ENCODE peak calls at places on chromosomes 7 and 10, in seven cellular contexts. One of them, this sample, is unnamed.

GRCh38 chr7:42087616-42088015 is 149.4 kb downstream of the GLI3 start:
- DNase-seq in colonic mucosa: no peak
- DNase-seq in Panc1: no peak
- DNase-seq in neural progenitor cell: peak
- DNase-seq in DND-41: no peak
- DNase-seq in CD8-positive, alpha-beta memory T cell: no peak
- DNase-seq in dorsolateral prefrontal cortex: no peak
- DNase-seq in this sample: no peak

GRCh38 chr7:85172530-85172941 is 14.3 kb downstream of the SEMA3D start:
- DNase-seq in colonic mucosa: no peak
- DNase-seq in Panc1: no peak
- DNase-seq in neural progenitor cell: no peak
- DNase-seq in DND-41: no peak
- DNase-seq in CD8-positive, alpha-beta memory T cell: no peak
- DNase-seq in dorsolateral prefrontal cortex: no peak
- DNase-seq in this sample: no peak

GRCh38 chr10:79073784-79074432 is 5.1 kb downstream of the ZMIZ1 start:
- DNase-seq in colonic mucosa: peak
- DNase-seq in Panc1: no peak
- DNase-seq in neural progenitor cell: no peak
- DNase-seq in DND-41: no peak
- DNase-seq in CD8-positive, alpha-beta memory T cell: no peak
- DNase-seq in dorsolateral prefrontal cortex: no peak
- DNase-seq in this sample: no peak

GRCh38 chr7:48424731-48425130 is 253.5 kb downstream of the ABCA13 start:
- DNase-seq in colonic mucosa: no peak
- DNase-seq in Panc1: no peak
- DNase-seq in neural progenitor cell: peak
- DNase-seq in DND-41: no peak
- DNase-seq in CD8-positive, alpha-beta memory T cell: no peak
- DNase-seq in dorsolateral prefrontal cortex: no peak
- DNase-seq in this sample: no peak

GRCh38 chr10:47438857-47439474 is 44.9 kb downstream of the ANXA8 start:
- DNase-seq in colonic mucosa: peak
- DNase-seq in Panc1: no peak
- DNase-seq in neural progenitor cell: peak
- DNase-seq in DND-41: no peak
- DNase-seq in CD8-positive, alpha-beta memory T cell: no peak
- DNase-seq in dorsolateral prefrontal cortex: no peak
- DNase-seq in this sample: peak

GRCh38 chr7:136023134-136023869 is 46.1 kb upstream of the MTPN start:
- DNase-seq in colonic mucosa: no peak
- DNase-seq in Panc1: no peak
- DNase-seq in neural progenitor cell: no peak
- DNase-seq in DND-41: no peak
- DNase-seq in CD8-positive, alpha-beta memory T cell: no peak
- DNase-seq in dorsolateral prefrontal cortex: no peak
- DNase-seq in this sample: no peak

GRCh38 chr10:98302711-98303365 is 34.8 kb upstream of the LOXL4 start:
- DNase-seq in colonic mucosa: no peak
- DNase-seq in Panc1: no peak
- DNase-seq in neural progenitor cell: no peak
- DNase-seq in DND-41: no peak
- DNase-seq in CD8-positive, alpha-beta memory T cell: no peak
- DNase-seq in dorsolateral prefrontal cortex: no peak
- DNase-seq in this sample: no peak

GRCh38 chr10:110356628-110357245 is 52.0 kb upstream of the SMNDC1 start:
- DNase-seq in colonic mucosa: peak
- DNase-seq in Panc1: peak
- DNase-seq in neural progenitor cell: no peak
- DNase-seq in DND-41: no peak
- DNase-seq in CD8-positive, alpha-beta memory T cell: peak
- DNase-seq in dorsolateral prefrontal cortex: no peak
- DNase-seq in this sample: no peak

GRCh38 chr10:99798031-99798430 is 15.6 kb downstream of the ABCC2 start:
- DNase-seq in colonic mucosa: no peak
- DNase-seq in Panc1: no peak
- DNase-seq in neural progenitor cell: no peak
- DNase-seq in DND-41: no peak
- DNase-seq in CD8-positive, alpha-beta memory T cell: no peak
- DNase-seq in dorsolateral prefrontal cortex: no peak
- DNase-seq in this sample: no peak

GRCh38 chr10:12412671-12413368 is 63.5 kb downstream of the CAMK1D start:
- DNase-seq in colonic mucosa: no peak
- DNase-seq in Panc1: no peak
- DNase-seq in neural progenitor cell: no peak
- DNase-seq in DND-41: peak
- DNase-seq in CD8-positive, alpha-beta memory T cell: peak
- DNase-seq in dorsolateral prefrontal cortex: no peak
- DNase-seq in this sample: no peak

GRCh38 chr7:75649462-75649861 is 89.3 kb downstream of the HIP1 start:
- DNase-seq in colonic mucosa: no peak
- DNase-seq in Panc1: no peak
- DNase-seq in neural progenitor cell: no peak
- DNase-seq in DND-41: no peak
- DNase-seq in CD8-positive, alpha-beta memory T cell: no peak
- DNase-seq in dorsolateral prefrontal cortex: no peak
- DNase-seq in this sample: no peak

GRCh38 chr7:9091282-9091681 is 657.9 kb downstream of the NXPH1 start:
- DNase-seq in colonic mucosa: no peak
- DNase-seq in Panc1: no peak
- DNase-seq in neural progenitor cell: no peak
- DNase-seq in DND-41: no peak
- DNase-seq in CD8-positive, alpha-beta memory T cell: no peak
- DNase-seq in dorsolateral prefrontal cortex: no peak
- DNase-seq in this sample: no peak

GRCh38 chr10:3758491-3758970 is 26.5 kb downstream of the KLF6 start:
- DNase-seq in colonic mucosa: no peak
- DNase-seq in Panc1: no peak
- DNase-seq in neural progenitor cell: no peak
- DNase-seq in DND-41: no peak
- DNase-seq in CD8-positive, alpha-beta memory T cell: no peak
- DNase-seq in dorsolateral prefrontal cortex: no peak
- DNase-seq in this sample: no peak

GRCh38 chr7:37083311-37084096 is 359.2 kb upstream of the AOAH start:
- DNase-seq in colonic mucosa: peak
- DNase-seq in Panc1: no peak
- DNase-seq in neural progenitor cell: no peak
- DNase-seq in DND-41: no peak
- DNase-seq in CD8-positive, alpha-beta memory T cell: no peak
- DNase-seq in dorsolateral prefrontal cortex: no peak
- DNase-seq in this sample: no peak

DNA sequence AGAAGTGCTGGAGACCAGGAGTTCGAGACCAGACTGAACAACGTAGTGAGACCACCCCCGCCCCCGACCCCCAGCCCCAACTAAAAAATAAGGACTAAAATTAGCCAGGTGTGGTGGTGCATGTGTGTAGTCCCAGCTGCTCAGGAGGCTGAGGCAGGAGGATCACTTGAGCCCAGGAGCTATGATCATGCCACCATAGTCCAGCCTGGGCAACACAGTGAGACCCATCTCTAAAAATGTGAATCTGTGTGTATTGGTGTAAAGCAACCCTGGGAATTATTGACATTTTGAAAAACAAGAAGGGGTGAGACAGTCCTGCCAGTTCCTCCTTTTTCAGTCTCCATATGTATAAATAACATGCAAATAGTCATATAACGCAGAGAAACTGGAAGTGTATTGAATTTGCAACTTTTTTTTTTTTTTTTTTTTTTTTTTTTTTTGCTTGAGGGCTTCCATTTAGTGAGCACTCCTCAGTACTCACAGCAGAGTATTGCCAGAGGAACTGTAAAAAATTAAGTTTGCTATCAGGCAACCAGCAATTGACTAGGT is 3.4 kb upstream of the ITGB1 start:
- DNase-seq in colonic mucosa: no peak
- DNase-seq in Panc1: no peak
- DNase-seq in neural progenitor cell: no peak
- DNase-seq in DND-41: no peak
- DNase-seq in CD8-positive, alpha-beta memory T cell: no peak
- DNase-seq in dorsolateral prefrontal cortex: no peak
- DNase-seq in this sample: no peak
- H3K4me3 ChIP-seq in colonic mucosa: no peak
- H3K4me3 ChIP-seq in Panc1: no peak
- H3K4me3 ChIP-seq in neural progenitor cell: no peak
- H3K4me3 ChIP-seq in DND-41: no peak
- H3K4me3 ChIP-seq in CD8-positive, alpha-beta memory T cell: no peak
- H3K4me3 ChIP-seq in dorsolateral prefrontal cortex: no peak
- H3K4me3 ChIP-seq in this sample: no peak

GRCh38 chr10:13659887-13660544 is 73.3 kb downstream of the PRPF18 start:
- DNase-seq in colonic mucosa: peak
- DNase-seq in Panc1: no peak
- DNase-seq in neural progenitor cell: peak
- DNase-seq in DND-41: peak
- DNase-seq in CD8-positive, alpha-beta memory T cell: peak
- DNase-seq in dorsolateral prefrontal cortex: peak
- DNase-seq in this sample: peak

GRCh38 chr10:13660545-13660920 is 73.8 kb downstream of the PRPF18 start:
- DNase-seq in colonic mucosa: no peak
- DNase-seq in Panc1: no peak
- DNase-seq in neural progenitor cell: no peak
- DNase-seq in DND-41: no peak
- DNase-seq in CD8-positive, alpha-beta memory T cell: no peak
- DNase-seq in dorsolateral prefrontal cortex: no peak
- DNase-seq in this sample: no peak

GRCh38 chr10:13658256-13658655 is 71.5 kb downstream of the PRPF18 start:
- DNase-seq in colonic mucosa: no peak
- DNase-seq in Panc1: no peak
- DNase-seq in neural progenitor cell: no peak
- DNase-seq in DND-41: no peak
- DNase-seq in CD8-positive, alpha-beta memory T cell: no peak
- DNase-seq in dorsolateral prefrontal cortex: no peak
- DNase-seq in this sample: no peak

GRCh38 chr10:13657184-13657680 is 70.5 kb downstream of the PRPF18 start:
- DNase-seq in colonic mucosa: no peak
- DNase-seq in Panc1: no peak
- DNase-seq in neural progenitor cell: no peak
- DNase-seq in DND-41: no peak
- DNase-seq in CD8-positive, alpha-beta memory T cell: no peak
- DNase-seq in dorsolateral prefrontal cortex: no peak
- DNase-seq in this sample: no peak

DNA sequence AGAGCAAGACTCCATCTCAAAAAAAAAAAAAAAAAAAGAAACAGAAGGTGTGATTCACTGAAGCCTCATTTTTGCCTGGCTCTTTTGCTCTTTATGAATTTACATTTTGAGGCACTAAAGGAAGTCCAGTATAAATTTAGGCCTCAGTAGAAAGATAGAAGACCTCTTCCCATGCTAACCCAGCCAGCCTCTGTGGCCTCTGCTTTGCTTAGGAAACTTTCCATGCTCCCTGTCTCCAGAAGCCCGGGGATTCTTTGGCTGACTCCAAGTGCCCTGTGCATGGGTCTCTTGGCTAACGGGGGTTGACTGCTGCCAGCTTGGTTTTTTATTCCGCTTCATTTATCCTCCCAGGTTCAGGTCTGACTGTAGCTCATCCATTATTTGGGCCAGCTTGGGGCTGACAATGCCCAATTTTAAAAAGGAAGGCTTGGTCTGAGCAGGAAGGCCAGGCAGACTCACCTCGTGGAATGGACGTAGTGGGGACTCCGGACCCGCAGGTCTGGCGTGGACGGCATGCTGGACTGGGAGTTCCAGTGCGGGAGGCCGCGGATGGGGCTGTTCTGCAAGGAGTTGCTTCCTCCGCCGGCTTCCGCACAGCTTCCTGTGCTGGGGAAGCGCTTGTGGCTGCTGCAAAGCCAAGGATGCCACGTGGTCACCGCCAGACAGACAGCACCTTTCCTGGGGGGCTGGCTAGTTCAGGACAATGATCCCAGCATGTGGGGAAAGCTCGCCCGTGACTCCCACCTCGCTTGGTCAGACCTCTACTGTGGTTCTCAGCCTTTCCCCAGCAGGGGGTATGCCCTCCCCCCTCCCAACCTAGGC is 72.3 kb downstream of the PRPF18 start:
- DNase-seq in colonic mucosa: peak
- DNase-seq in Panc1: no peak
- DNase-seq in neural progenitor cell: no peak
- DNase-seq in DND-41: no peak
- DNase-seq in CD8-positive, alpha-beta memory T cell: no peak
- DNase-seq in dorsolateral prefrontal cortex: peak
- DNase-seq in this sample: no peak
- H3K27ac ChIP-seq in colonic mucosa: no peak
- H3K27ac ChIP-seq in Panc1: no peak
- H3K27ac ChIP-seq in neural progenitor cell: no peak
- H3K27ac ChIP-seq in DND-41: no peak
- H3K27ac ChIP-seq in CD8-positive, alpha-beta memory T cell: no peak
- H3K27ac ChIP-seq in dorsolateral prefrontal cortex: no peak
- H3K27ac ChIP-seq in this sample: no peak

DNA sequence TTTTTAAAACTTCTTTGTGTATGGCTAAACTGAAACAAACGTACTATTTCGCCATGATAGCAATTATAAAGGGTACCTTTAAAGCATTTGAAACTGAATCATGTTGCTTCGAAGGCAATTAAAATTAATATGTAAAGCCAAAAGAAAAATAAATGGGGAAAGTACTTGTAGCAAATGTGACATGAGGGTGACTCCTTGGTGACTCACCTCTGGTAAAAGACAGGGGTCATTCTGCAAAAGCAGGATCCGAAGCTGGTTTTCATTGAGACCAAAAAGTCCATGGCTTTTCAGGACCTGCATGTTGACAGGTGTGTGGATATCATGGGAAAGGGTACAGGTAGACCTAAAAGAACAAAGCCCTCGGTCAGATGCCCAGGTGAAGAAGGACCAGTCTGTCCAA is 1.5 kb downstream of the ZC3HAV1L start:
- DNase-seq in colonic mucosa: no peak
- DNase-seq in Panc1: no peak
- DNase-seq in neural progenitor cell: no peak
- DNase-seq in DND-41: no peak
- DNase-seq in CD8-positive, alpha-beta memory T cell: no peak
- DNase-seq in dorsolateral prefrontal cortex: no peak
- DNase-seq in this sample: no peak
- H3K4me3 ChIP-seq in colonic mucosa: peak
- H3K4me3 ChIP-seq in Panc1: peak
- H3K4me3 ChIP-seq in neural progenitor cell: no peak
- H3K4me3 ChIP-seq in DND-41: peak
- H3K4me3 ChIP-seq in CD8-positive, alpha-beta memory T cell: no peak
- H3K4me3 ChIP-seq in dorsolateral prefrontal cortex: no peak
- H3K4me3 ChIP-seq in this sample: no peak

GRCh38 chr10:21513035-21513434 is 12.4 kb downstream of the SKIDA1 start:
- DNase-seq in colonic mucosa: no peak
- DNase-seq in Panc1: no peak
- DNase-seq in neural progenitor cell: no peak
- DNase-seq in DND-41: no peak
- DNase-seq in CD8-positive, alpha-beta memory T cell: no peak
- DNase-seq in dorsolateral prefrontal cortex: no peak
- DNase-seq in this sample: no peak

GRCh38 chr10:21516270-21517131 is 9.0 kb downstream of the SKIDA1 start:
- DNase-seq in colonic mucosa: peak
- DNase-seq in Panc1: no peak
- DNase-seq in neural progenitor cell: peak
- DNase-seq in DND-41: peak
- DNase-seq in CD8-positive, alpha-beta memory T cell: no peak
- DNase-seq in dorsolateral prefrontal cortex: peak
- DNase-seq in this sample: no peak

GRCh38 chr10:21515581-21516269 is 9.8 kb downstream of the SKIDA1 start:
- DNase-seq in colonic mucosa: no peak
- DNase-seq in Panc1: no peak
- DNase-seq in neural progenitor cell: peak
- DNase-seq in DND-41: no peak
- DNase-seq in CD8-positive, alpha-beta memory T cell: no peak
- DNase-seq in dorsolateral prefrontal cortex: no peak
- DNase-seq in this sample: no peak

GRCh38 chr10:21514808-21515580 is 10.5 kb downstream of the SKIDA1 start:
- DNase-seq in colonic mucosa: no peak
- DNase-seq in Panc1: no peak
- DNase-seq in neural progenitor cell: peak
- DNase-seq in DND-41: no peak
- DNase-seq in CD8-positive, alpha-beta memory T cell: no peak
- DNase-seq in dorsolateral prefrontal cortex: no peak
- DNase-seq in this sample: no peak

GRCh38 chr10:21514101-21514807 is 11.2 kb downstream of the SKIDA1 start:
- DNase-seq in colonic mucosa: no peak
- DNase-seq in Panc1: no peak
- DNase-seq in neural progenitor cell: no peak
- DNase-seq in DND-41: no peak
- DNase-seq in CD8-positive, alpha-beta memory T cell: no peak
- DNase-seq in dorsolateral prefrontal cortex: no peak
- DNase-seq in this sample: no peak
- H3K27ac ChIP-seq in colonic mucosa: no peak
- H3K27ac ChIP-seq in Panc1: peak
- H3K27ac ChIP-seq in neural progenitor cell: peak
- H3K27ac ChIP-seq in DND-41: no peak
- H3K27ac ChIP-seq in CD8-positive, alpha-beta memory T cell: no peak
- H3K27ac ChIP-seq in dorsolateral prefrontal cortex: no peak
- H3K27ac ChIP-seq in this sample: no peak